ENCODE peak calls at places on chromosomes 12 and 14, in nine cellular contexts. W, C, L, J, A, H, U, K and S are unnamed samples.

GRCh38 chr12:11568762-11569478 is 80.6 kb upstream of the ETV6 start:
- DNase-seq in W (no peak), C (no peak), L (no peak), J (no peak), A (no peak), H (no peak), U (no peak), K (no peak), S (no peak)

GRCh38 chr12:112325648-112326207 is 56.5 kb downstream of the HECTD4 start:
- DNase-seq in W (no peak), C (no peak), L (no peak), J (no peak), A (no peak), H (no peak), U (no peak), K (no peak), S (no peak)

GRCh38 chr12:10400829-10401228 is 8.7 kb downstream of the KLRC4 start:
- DNase-seq in W (no peak), C (no peak), L (no peak), J (peak), A (no peak), H (no peak), U (no peak), K (no peak), S (no peak)

GRCh38 chr14:74018029-74018703 is 922 bp downstream of the ENTPD5 start:
- DNase-seq in W (no peak), C (no peak), L (no peak), J (peak), A (no peak), H (no peak), U (peak), K (no peak), S (no peak)

GRCh38 chr12:102513739-102514138 is 33.4 kb upstream of the IGF1 start:
- DNase-seq in W (no peak), C (no peak), L (no peak), J (peak), A (no peak), H (no peak), U (no peak), K (no peak), S (no peak)

GRCh38 chr14:68663385-68664076 is 129.3 kb downstream of the ZFP36L1 start:
- DNase-seq in W (no peak), C (no peak), L (peak), J (peak), A (peak), H (no peak), U (no peak), K (no peak), S (no peak)

GRCh38 chr14:106530423-106531107 is 1004.2 kb downstream of the TMEM121 start:
- DNase-seq in W (peak), C (no peak), L (peak), J (no peak), A (no peak), H (no peak), U (peak), K (no peak), S (no peak)

GRCh38 chr12:121937654-121938053 is 19.3 kb downstream of the CFAP251 start:
- DNase-seq in W (no peak), C (no peak), L (no peak), J (no peak), A (no peak), H (no peak), U (no peak), K (no peak), S (no peak)

GRCh38 chr12:52243264-52243773 is 10.3 kb downstream of the KRT7 start:
- DNase-seq in W (no peak), C (no peak), L (no peak), J (peak), A (no peak), H (no peak), U (no peak), K (no peak), S (no peak)

GRCh38 chr14:24172871-24173281 is 996 bp downstream of the REC8 start:
- DNase-seq in W (no peak), C (peak), L (no peak), J (no peak), A (no peak), H (no peak), U (no peak), K (no peak), S (no peak)

GRCh38 chr12:65539062-65539461 is 260.6 kb downstream of the MSRB3 start:
- DNase-seq in W (no peak), C (no peak), L (no peak), J (no peak), A (no peak), H (no peak), U (no peak), K (no peak), S (no peak)

GRCh38 chr14:86166541-86166940 is 636.6 kb downstream of the FLRT2 start:
- DNase-seq in W (no peak), C (no peak), L (no peak), J (no peak), A (no peak), H (no peak), U (no peak), K (no peak), S (no peak)

GRCh38 chr12:87931764-87932163 is 97.4 kb downstream of the C12orf50 start:
- DNase-seq in W (no peak), C (no peak), L (no peak), J (peak), A (no peak), H (no peak), U (no peak), K (no peak), S (no peak)

GRCh38 chr14:52808101-52808500 is 16.7 kb upstream of the GNPNAT1 start:
- DNase-seq in W (no peak), C (no peak), L (no peak), J (no peak), A (no peak), H (no peak), U (no peak), K (no peak), S (no peak)

GRCh38 chr12:57891639-57892228 is 45.2 kb upstream of the CTDSP2 start:
- DNase-seq in W (no peak), C (no peak), L (no peak), J (no peak), A (no peak), H (no peak), U (no peak), K (no peak), S (no peak)

GRCh38 chr12:52521175-52521574 is 981 bp upstream of the KRT5 start:
- DNase-seq in W (peak), C (no peak), L (no peak), J (no peak), A (no peak), H (no peak), U (peak), K (no peak), S (no peak)

GRCh38 chr14:75979071-75979571 is 2.7 kb downstream of the TGFB3 start:
- DNase-seq in W (no peak), C (no peak), L (no peak), J (peak), A (no peak), H (no peak), U (no peak), K (peak), S (no peak)

GRCh38 chr14:68807148-68807600 is 14.3 kb upstream of the ZFP36L1 start:
- DNase-seq in W (peak), C (no peak), L (no peak), J (peak), A (no peak), H (no peak), U (peak), K (no peak), S (no peak)